ENCODE peak calls at places on chromosomes 13 and 19, in six cellular contexts. D is AG10803; S is fibroblast of lung; L is CD8-positive, alpha-beta T cell; C is A673; T is cardiac fibroblast. B is an unnamed sample.

GRCh38 chr13:43061496-43062280 is 38.3 kb downstream of the DNAJC15 start:
- DNase-seq in T (no peak), D (no peak), C (no peak), L (no peak), S (no peak), B (no peak)

GRCh38 chr13:36445806-36446423 is 13.6 kb downstream of the CCNA1 start:
- DNase-seq in L (no peak), S (no peak), T (no peak), D (no peak), C (no peak), B (no peak)

GRCh38 chr19:12800873-12801465 is 631 bp downstream of the PRDX2 start:
- DNase-seq in T (no peak), S (no peak), D (no peak), L (peak; percentile 22), C (no peak), B (no peak)

GRCh38 chr13:112968380-112968909 is 569 bp upstream of the MCF2L start:
- DNase-seq in D (no peak), S (no peak), T (no peak), L (peak; percentile 75), C (no peak), B (no peak)

GRCh38 chr19:52691737-52692136 is 43.1 kb downstream of the ZNF611 start:
- DNase-seq in T (no peak), C (no peak), D (no peak), S (no peak), L (no peak), B (no peak)

GRCh38 chr13:111513766-111514611 is 193.5 kb downstream of the TEX29 start:
- DNase-seq in L (no peak), D (no peak), C (no peak), S (no peak), T (no peak), B (no peak)

GRCh38 chr13:21674271-21675009 is 3.6 kb downstream of the FGF9 start:
- DNase-seq in D (no peak), L (no peak), S (no peak), T (no peak), C (no peak), B (no peak)

GRCh38 chr19:55156202-55157063 is 1.1 kb downstream of the TNNI3 start:
- DNase-seq in L (peak; percentile 43), S (peak; percentile 44), C (peak; percentile 94), D (no peak), T (peak; percentile 52), B (no peak)

GRCh38 chr13:42796747-42797356 is 15.5 kb downstream of the FAM216B start:
- DNase-seq in D (no peak), L (no peak), C (no peak), S (no peak), T (no peak), B (no peak)

GRCh38 chr19:55633866-55634265 is 6.9 kb upstream of the ZNF580 start:
- DNase-seq in C (no peak), D (no peak), T (no peak), L (no peak), S (no peak), B (no peak)

GRCh38 chr13:79628463-79628862 is 147.5 kb downstream of the NDFIP2 start:
- DNase-seq in L (no peak), T (no peak), D (no peak), C (no peak), S (no peak), B (no peak)

GRCh38 chr13:42272115-42272756 is at the start of gene AKAP11:
- DNase-seq in D (peak; percentile 35), L (peak; percentile 51), T (peak; percentile 54), C (peak; percentile 65), S (peak; percentile 60), B (no peak)

GRCh38 chr19:48961051-48961649 is 4.0 kb upstream of the FTL start:
- DNase-seq in L (no peak), T (no peak), D (no peak), S (no peak), C (no peak), B (no peak)

GRCh38 chr19:1098177-1099051 is 3.2 kb upstream of the POLR2E start:
- DNase-seq in C (no peak), T (no peak), L (no peak), D (peak; percentile 40), S (no peak), B (peak; percentile 66)

GRCh38 chr13:34926513-34926912 is 15.6 kb upstream of the NBEA start:
- DNase-seq in D (peak; percentile 50), L (no peak), T (peak; percentile 57), C (peak; percentile 49), S (peak; percentile 67), B (peak; percentile 44)

GRCh38 chr19:19034204-19034624 is 811 bp downstream of the ARMC6 start:
- DNase-seq in T (peak; percentile 69), D (peak; percentile 39), S (peak; percentile 58), L (peak; percentile 78), C (peak; percentile 90), B (peak; percentile 69)

GRCh38 chr13:80962855-80963254 is 621.9 kb upstream of the SPRY2 start:
- DNase-seq in L (no peak), S (peak; percentile 66), T (peak; percentile 60), D (no peak), C (peak; percentile 29), B (no peak)

GRCh38 chr19:2167896-2168618 is 4.3 kb downstream of the DOT1L start:
- DNase-seq in C (no peak), T (peak; percentile 66), L (no peak), D (peak; percentile 44), S (peak; percentile 47), B (no peak)

GRCh38 chr19:48135411-48135810 is 24.8 kb upstream of the PLA2G4C start:
- DNase-seq in T (no peak), C (no peak), S (no peak), L (no peak), D (no peak), B (no peak)

GRCh38 chr19:49421039-49421877 is 2.0 kb downstream of the PTH2 start:
- DNase-seq in D (peak; percentile 43), S (peak; percentile 20), C (peak; percentile 90), T (peak; percentile 75), L (peak; percentile 34), B (peak; percentile 28)

GRCh38 chr19:54255105-54255775 is 1.8 kb downstream of the LILRB5 start:
- DNase-seq in L (no peak), C (no peak), T (no peak), S (no peak), D (no peak), B (no peak)

GRCh38 chr13:83168575-83168974 is 713.7 kb downstream of the SLITRK1 start:
- DNase-seq in S (no peak), C (no peak), D (peak; percentile 7), L (no peak), T (peak; percentile 22), B (no peak)

GRCh38 chr13:97757807-97758206 is 195.7 kb upstream of the IPO5 start:
- DNase-seq in L (no peak), D (no peak), T (peak; percentile 97), S (peak; percentile 17), C (peak; percentile 33), B (no peak)

DNA sequence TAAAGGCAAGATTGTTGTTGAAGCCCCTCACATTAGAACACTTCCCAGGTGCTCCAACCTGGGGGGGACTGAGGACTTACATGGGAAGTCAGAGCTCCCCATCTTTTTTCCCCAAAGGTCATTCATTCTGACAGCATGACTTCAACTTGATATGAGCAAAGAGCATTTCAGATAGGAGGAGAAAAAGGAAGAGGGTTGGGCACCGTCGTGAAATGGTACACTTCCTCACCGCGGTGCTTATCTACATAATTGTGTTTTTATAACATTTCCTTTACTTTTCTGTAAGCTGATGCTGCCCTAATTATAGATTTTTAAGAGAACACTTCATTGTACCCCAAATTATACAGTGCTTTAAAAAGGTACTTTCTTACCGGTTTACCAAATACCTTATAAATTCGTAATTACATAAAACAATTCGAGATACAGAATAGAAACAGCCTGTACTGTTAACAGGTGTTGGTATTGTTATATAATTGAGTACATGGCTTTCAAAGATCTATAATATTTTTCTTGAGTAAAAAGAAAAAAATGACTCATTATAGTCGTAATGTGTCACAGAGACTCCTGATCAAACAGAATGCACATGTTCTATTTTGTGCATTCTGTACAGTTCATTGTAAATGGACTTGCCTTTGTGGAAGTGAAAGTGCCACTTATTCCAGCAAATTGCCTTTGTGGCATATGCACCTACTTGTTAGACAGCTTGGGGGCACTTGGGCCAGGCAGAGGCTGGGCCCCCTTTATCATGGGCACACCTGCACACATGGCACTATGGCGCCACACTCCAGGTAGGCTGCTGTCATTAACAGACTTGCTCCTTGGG is 81.8 kb downstream of the GGACT start:
- DNase-seq in L (no peak), T (no peak), C (no peak), S (no peak), D (no peak), B (no peak)
- H3K4me3 ChIP-seq in L (no peak overlapping the region), T (no peak overlapping the region), C (peak overlapping the region; percentile 18), S (no peak overlapping the region), D (no peak overlapping the region), B (no peak overlapping the region)

GRCh38 chr13:67652887-67653286 is 422.8 kb upstream of the PCDH9 start:
- DNase-seq in C (no peak), S (no peak), T (no peak), D (no peak), L (no peak), B (no peak)

GRCh38 chr13:67650471-67650870 is 420.3 kb upstream of the PCDH9 start:
- DNase-seq in C (no peak), L (no peak), T (no peak), D (no peak), S (no peak), B (no peak)

DNA sequence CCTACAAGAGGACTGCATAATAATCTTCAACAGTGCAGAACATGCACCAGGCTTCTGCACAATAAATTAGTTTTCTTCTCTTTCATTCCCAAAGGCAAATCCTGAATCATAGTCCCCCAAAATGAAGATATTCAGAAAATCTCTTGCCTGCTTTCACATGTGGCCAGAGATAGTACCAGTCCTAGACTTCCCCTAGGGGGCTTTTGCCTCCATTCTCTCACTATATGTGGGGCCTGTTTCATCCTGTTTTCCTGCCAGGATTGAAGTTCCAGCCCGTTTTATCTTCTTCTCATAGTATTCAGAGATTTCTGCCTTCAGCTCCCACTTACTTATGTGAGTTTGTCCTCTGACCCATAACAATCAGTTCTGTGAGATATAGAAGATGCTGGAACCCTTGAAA is 421.8 kb upstream of the PCDH9 start:
- DNase-seq in L (no peak), C (no peak), S (no peak), D (no peak), T (no peak), B (no peak)
- TF ChIP-seq CTCF in L (no peak), C (peak; percentile 12), S (no peak), D (no peak), T (no peak), B (no peak)

GRCh38 chr19:15201374-15202023 is 704 bp upstream of the NOTCH3 start:
- DNase-seq in T (no peak), S (no peak), L (no peak), C (no peak), D (no peak), B (no peak)
- H3K4me3 ChIP-seq in T (peak overlapping the region; percentile 35), S (no peak overlapping the region), L (no peak overlapping the region), C (peak overlapping the region; percentile 90), D (peak overlapping the region; percentile 54), B (peak overlapping the region; percentile 35)

DNA sequence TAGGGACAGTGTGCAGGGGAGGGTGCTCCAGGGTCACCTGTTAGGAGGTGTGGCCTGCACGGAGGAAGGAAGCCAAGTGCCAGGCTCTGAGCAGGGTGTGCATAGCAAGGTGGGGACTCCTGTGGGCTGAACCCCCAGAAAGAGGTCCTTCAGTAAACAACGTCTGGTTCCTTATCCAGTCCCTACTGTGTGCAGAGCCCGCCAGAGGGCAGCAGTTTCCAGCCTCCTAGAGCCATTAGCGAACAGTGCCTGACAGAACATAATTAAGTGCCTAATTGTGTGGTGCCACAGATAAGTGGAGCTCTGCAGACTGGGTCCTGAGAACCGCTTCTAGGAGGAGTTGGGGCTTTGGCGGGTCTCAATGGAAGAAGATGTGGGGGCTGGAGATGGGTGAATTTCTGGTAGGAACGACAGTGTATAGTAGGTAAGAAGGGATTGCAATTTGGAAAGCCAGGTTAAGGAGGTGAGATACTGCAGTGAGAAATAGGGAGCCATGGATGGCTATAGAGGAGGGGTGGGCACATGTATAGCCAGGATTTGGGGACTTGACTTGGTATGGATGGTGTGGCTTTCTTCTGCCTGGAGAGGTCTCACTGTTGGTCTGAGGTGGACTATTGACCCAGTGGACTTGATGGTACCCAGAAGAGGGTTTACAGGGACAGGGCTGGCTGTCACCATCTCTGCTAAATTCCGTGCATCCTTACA is 323.1 kb downstream of the ZNF536 start:
- DNase-seq in S (no peak), L (no peak), C (no peak), D (no peak), T (no peak), B (no peak)
- TF ChIP-seq CTCF in S (no peak), L (no peak), C (peak; percentile 15), D (no peak), T (no peak), B (peak; percentile 16)

B was measured in LNCaP clone FGC.